ENCODE peak calls at places on chromosomes 6 and 20, in nine cellular contexts. D is hepatocyte; E is mammary epithelial cell; R is SK-N-SH; B is mucosa of descending colon; Q is left lung; V is naive thymus-derived CD4-positive, alpha-beta T cell; J is sigmoid colon; F is upper lobe of right lung. P is an unnamed sample. For H3K4me1, the result is how much of the 10 kb centered on the place peaks cover.

GRCh38 chr20:10429443-10429981 is 4.5 kb downstream of the MKKS start:
- DNase-seq in D (peak), E (no peak), R (no peak), B (peak), Q (no peak), V (no peak), J (no peak), F (no peak), P (no peak)

GRCh38 chr6:50927816-50928215 is 109.1 kb downstream of the TFAP2B start:
- DNase-seq in D (no peak), E (no peak), R (no peak), B (no peak), Q (no peak), V (no peak), J (no peak), F (no peak), P (no peak)

GRCh38 chr6:150720774-150721233 is 121.1 kb downstream of the PLEKHG1 start:
- DNase-seq in D (peak), E (peak), R (no peak), B (no peak), Q (no peak), V (no peak), J (no peak), F (no peak), P (peak)

GRCh38 chr6:15017251-15017650 is 228.6 kb upstream of the JARID2 start:
- DNase-seq in D (peak), E (no peak), R (no peak), B (no peak), Q (no peak), V (no peak), J (no peak), F (no peak), P (no peak)

GRCh38 chr20:21225215-21225947 is 77.8 kb upstream of the XRN2 start:
- DNase-seq in D (no peak), E (no peak), R (no peak), B (no peak), Q (no peak), V (no peak), J (no peak), F (no peak), P (no peak)

GRCh38 chr6:161266866-161267265 is 7.0 kb downstream of the AGPAT4 start:
- DNase-seq in D (no peak), E (no peak), R (no peak), B (no peak), Q (no peak), V (no peak), J (no peak), F (no peak), P (no peak)

GRCh38 chr6:149190228-149190831 is 127.2 kb upstream of the TAB2 start:
- DNase-seq in D (no peak), E (peak), R (no peak), B (peak), Q (peak), V (no peak), J (no peak), F (no peak), P (peak)

GRCh38 chr20:53800883-53801604 is 207.4 kb upstream of the ZNF217 start:
- DNase-seq in D (peak), E (no peak), R (no peak), B (peak), Q (no peak), V (no peak), J (no peak), F (no peak), P (no peak)

GRCh38 chr6:158474961-158475343 is 84.9 kb upstream of the TMEM181 start:
- DNase-seq in D (peak), E (no peak), R (no peak), B (peak), Q (no peak), V (no peak), J (no peak), F (no peak), P (peak)

GRCh38 chr6:38499046-38499445 is 140.7 kb downstream of the BTBD9 start:
- DNase-seq in D (no peak), E (no peak), R (no peak), B (no peak), Q (no peak), V (no peak), J (no peak), F (no peak), P (no peak)

GRCh38 chr6:83193747-83194582 is 808 bp downstream of the RWDD2A start:
- DNase-seq in D (peak), E (peak), R (peak), B (peak), Q (peak), V (peak), J (peak), F (peak), P (peak)

GRCh38 chr20:58466309-58466708 is 48.9 kb downstream of the APCDD1L start:
- DNase-seq in D (no peak), E (no peak), R (no peak), B (no peak), Q (no peak), V (no peak), J (no peak), F (no peak), P (no peak)

GRCh38 chr6:39934060-39934757 is at the start of gene MOCS1:
- DNase-seq in D (peak), E (peak), R (peak), B (peak), Q (peak), V (peak), J (peak), F (peak), P (peak)

GRCh38 chr20:58839474-58839874 is 11.2 kb downstream of the GNAS-AS1 start:
- DNase-seq in D (peak), E (peak), R (peak), B (no peak), Q (peak), V (peak), J (no peak), F (no peak), P (peak)

GRCh38 chr6:33008944-33009861 is at the start of gene HLA-DOA:
- DNase-seq in D (peak), E (no peak), R (peak), B (no peak), Q (no peak), V (no peak), J (no peak), F (no peak), P (peak)

GRCh38 chr6:44052419-44053011 is 74.7 kb downstream of the MRPL14 start:
- DNase-seq in D (no peak), E (peak), R (peak), B (peak), Q (no peak), V (no peak), J (peak), F (peak), P (peak)

GRCh38 chr6:42179261-42179955 is 6.2 kb downstream of the GUCA1A start:
- DNase-seq in D (no peak), E (no peak), R (no peak), B (no peak), Q (no peak), V (no peak), J (no peak), F (no peak), P (no peak)

GRCh38 chr20:60049601-60050000 is 91.4 kb downstream of the CDH26 start:
- DNase-seq in D (no peak), E (peak), R (no peak), B (no peak), Q (no peak), V (no peak), J (no peak), F (no peak), P (no peak)

DNA sequence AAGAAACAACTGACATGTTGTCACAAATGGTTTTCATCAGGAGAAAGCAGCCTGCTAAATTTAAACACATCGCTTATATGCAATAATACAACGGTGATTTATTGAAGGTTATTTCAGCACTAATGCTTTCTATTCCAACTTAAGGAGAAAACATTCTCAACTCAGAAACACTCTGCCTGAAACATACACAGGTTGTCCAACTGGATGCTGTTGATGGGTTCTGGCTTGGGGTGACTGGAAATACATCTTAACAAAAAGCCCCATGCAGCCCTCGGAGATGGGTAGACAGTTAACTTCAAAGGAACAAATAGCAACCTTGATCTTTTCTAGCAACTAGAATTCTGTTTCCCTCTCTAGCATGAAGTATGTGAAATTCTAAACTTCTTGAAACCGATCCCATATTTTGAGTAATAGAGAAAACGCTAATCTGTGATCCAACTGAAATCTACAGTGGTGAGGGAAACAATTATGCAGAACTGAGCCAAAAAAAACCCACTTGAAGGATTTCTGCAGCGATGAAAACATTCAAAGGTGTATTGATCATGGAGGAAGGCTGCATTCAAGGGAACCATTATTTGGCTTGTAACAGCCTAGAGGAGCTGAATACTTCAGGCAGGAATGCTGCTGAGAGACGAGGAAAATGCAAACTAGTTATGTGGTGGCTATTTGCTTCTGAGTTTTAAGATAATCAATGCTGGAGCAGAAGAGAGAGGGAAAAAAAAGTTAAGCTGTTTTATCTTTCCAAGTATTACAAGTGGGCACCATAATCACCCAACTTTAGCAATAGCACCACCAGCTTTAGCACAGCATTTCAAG is 6.9 kb downstream of the ZMYND8 start:
- DNase-seq in D (no peak), E (no peak), R (no peak), B (no peak), Q (no peak), V (no peak), J (no peak), F (no peak), P (no peak)
- H3K4me3 ChIP-seq in D (no peak), E (peak), R (no peak), B (no peak), Q (no peak), V (no peak), J (no peak), F (no peak), P (peak)

GRCh38 chr6:16761469-16762264 is 407 bp upstream of the ATXN1 start:
- DNase-seq in D (peak), E (peak), R (peak), B (peak), Q (peak), V (peak), J (peak), F (peak), P (peak)
- H3K4me1 ChIP-seq in D (under half), E (under half), R (under half), B (under half), Q (half or more), V (under half), J (half or more), F (under half), P (under half)

DNA sequence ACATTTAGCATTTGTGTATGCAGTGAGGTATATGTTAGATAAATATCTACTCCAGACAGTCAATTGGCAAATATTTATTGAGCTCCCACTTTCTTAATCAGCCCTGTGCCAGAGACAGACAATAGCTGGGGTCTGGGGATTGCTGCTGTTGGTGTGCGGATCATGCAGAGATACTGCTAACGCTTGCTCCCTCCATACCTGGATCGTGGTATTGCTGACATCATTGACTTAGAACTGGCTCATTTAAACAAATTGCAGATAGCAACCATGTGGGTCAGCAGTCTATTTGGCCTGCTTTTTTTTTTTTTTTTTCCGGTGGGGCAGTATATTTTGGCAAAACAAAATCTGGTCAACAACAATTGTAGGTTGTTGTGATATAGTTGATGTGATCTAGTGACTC is 9.5 kb downstream of the ARID1B start:
- DNase-seq in D (no peak), E (no peak), R (no peak), B (no peak), Q (no peak), V (no peak), J (no peak), F (no peak), P (no peak)
- H3K4me3 ChIP-seq in D (no peak), E (no peak), R (no peak), B (no peak), Q (no peak), V (no peak), J (no peak), F (no peak), P (no peak)

GRCh38 chr6:159729598-159729997 is 2.3 kb downstream of the WTAP start:
- DNase-seq in D (peak), E (peak), R (no peak), B (no peak), Q (no peak), V (no peak), J (no peak), F (no peak), P (peak)

GRCh38 chr6:159730277-159730676 is 3.0 kb downstream of the WTAP start:
- DNase-seq in D (no peak), E (no peak), R (no peak), B (no peak), Q (no peak), V (no peak), J (no peak), F (no peak), P (no peak)

GRCh38 chr6:159726918-159727716 is at the start of gene WTAP:
- DNase-seq in D (peak), E (peak), R (peak), B (peak), Q (peak), V (peak), J (peak), F (peak), P (peak)

GRCh38 chr6:159727717-159728440 is 573 bp downstream of the WTAP start:
- DNase-seq in D (peak), E (no peak), R (no peak), B (no peak), Q (no peak), V (no peak), J (no peak), F (no peak), P (peak)

GRCh38 chr6:159728552-159728951 is 1.2 kb downstream of the WTAP start:
- DNase-seq in D (no peak), E (peak), R (no peak), B (no peak), Q (no peak), V (no peak), J (no peak), F (no peak), P (peak)
- H3K4me1 ChIP-seq in D (under half), E (under half), R (under half), B (under half), Q (half or more), V (under half), J (half or more), F (under half), P (under half)

P was measured in fibroblast of lung.